ENCODE peak calls at places on chromosomes 1 and 21, in seven cellular contexts. T, P, J, B, F, W and Z are unnamed samples.

GRCh38 chr1:30265127-30266070 is 458.0 kb downstream of the MATN1 start:
- DNase-seq in T (no peak), P (no peak), J (no peak), B (no peak), F (no peak), W (no peak), Z (no peak)

GRCh38 chr1:85623061-85623471 is 42.5 kb downstream of the CCN1 start:
- DNase-seq in T (no peak), P (no peak), J (no peak), B (no peak), F (no peak), W (no peak), Z (no peak)

GRCh38 chr21:18722193-18722592 is 318.6 kb upstream of the TMPRSS15 start:
- DNase-seq in T (peak; percentile 18), P (no peak), J (no peak), B (no peak), F (no peak), W (no peak), Z (no peak)

GRCh38 chr1:230086152-230086551 is 19.1 kb downstream of the GALNT2 start:
- DNase-seq in T (no peak), P (no peak), J (no peak), B (no peak), F (no peak), W (no peak), Z (no peak)

GRCh38 chr1:16208270-16208987 is 4.0 kb downstream of the ARHGEF19 start:
- DNase-seq in T (peak; percentile 60), P (peak; percentile 14), J (no peak), B (no peak), F (no peak), W (no peak), Z (no peak)

GRCh38 chr1:78176448-78176847 is 130.7 kb downstream of the GIPC2 start:
- DNase-seq in T (peak; percentile 21), P (no peak), J (no peak), B (peak; percentile 49), F (no peak), W (no peak), Z (no peak)

GRCh38 chr1:109869141-109869540 is 41.5 kb upstream of the CSF1 start:
- DNase-seq in T (no peak), P (no peak), J (no peak), B (no peak), F (no peak), W (no peak), Z (no peak)

GRCh38 chr1:43274125-43274803 is 4.5 kb downstream of the TMEM125 start:
- DNase-seq in T (no peak), P (no peak), J (peak; percentile 49), B (peak; percentile 76), F (no peak), W (no peak), Z (no peak)

GRCh38 chr21:44062380-44062779 is 44.8 kb upstream of the PWP2 start:
- DNase-seq in T (no peak), P (no peak), J (no peak), B (no peak), F (no peak), W (no peak), Z (no peak)

GRCh38 chr1:21670956-21671902 is 2.1 kb upstream of the RAP1GAP start:
- DNase-seq in T (no peak), P (no peak), J (no peak), B (no peak), F (no peak), W (no peak), Z (no peak)

GRCh38 chr1:246608616-246609376 is 42.5 kb downstream of the CNST start:
- DNase-seq in T (no peak), P (peak; percentile 34), J (peak; percentile 44), B (peak; percentile 87), F (no peak), W (no peak), Z (peak; percentile 5)

GRCh38 chr21:29133241-29133640 is 2.8 kb downstream of the MAP3K7CL start:
- DNase-seq in T (no peak), P (no peak), J (no peak), B (no peak), F (no peak), W (no peak), Z (no peak)

GRCh38 chr1:241442686-241443085 is 76.9 kb downstream of the FH start:
- DNase-seq in T (no peak), P (no peak), J (no peak), B (no peak), F (no peak), W (no peak), Z (no peak)

GRCh38 chr1:42319128-42319851 is 15.7 kb downstream of the FOXJ3 start:
- DNase-seq in T (no peak), P (no peak), J (no peak), B (no peak), F (no peak), W (no peak), Z (no peak)

GRCh38 chr1:114340906-114341698 is 169.9 kb downstream of the TRIM33 start:
- DNase-seq in T (no peak), P (no peak), J (peak; percentile 41), B (no peak), F (peak; percentile 23), W (no peak), Z (no peak)

GRCh38 chr1:193156117-193156825 is 30.1 kb downstream of the B3GALT2 start:
- DNase-seq in T (no peak), P (no peak), J (no peak), B (peak; percentile 19), F (no peak), W (no peak), Z (no peak)

GRCh38 chr1:228464487-228464983 is 22.6 kb upstream of the RNF187 start:
- DNase-seq in T (peak; percentile 98), P (peak; percentile 48), J (peak; percentile 90), B (no peak), F (peak; percentile 87), W (peak; percentile 62), Z (peak; percentile 24)

GRCh38 chr1:111666828-111667227 is 47.2 kb downstream of the RAP1A start:
- DNase-seq in T (no peak), P (no peak), J (no peak), B (no peak), F (no peak), W (no peak), Z (no peak)

GRCh38 chr1:239987103-239987745 is 104.5 kb upstream of the FMN2 start:
- DNase-seq in T (peak; percentile 55), P (no peak), J (peak; percentile 16), B (peak; percentile 57), F (no peak), W (no peak), Z (no peak)

GRCh38 chr1:231106347-231106746 is 55.5 kb upstream of the TRIM67 start:
- DNase-seq in T (no peak), P (no peak), J (no peak), B (no peak), F (no peak), W (no peak), Z (no peak)

GRCh38 chr1:29272171-29272907 is 36.0 kb downstream of the PTPRU start:
- DNase-seq in T (no peak), P (no peak), J (no peak), B (no peak), F (no peak), W (no peak), Z (no peak)

GRCh38 chr1:90719321-90720136 is 2.4 kb upstream of the BARHL2 start:
- DNase-seq in T (no peak), P (no peak), J (no peak), B (no peak), F (no peak), W (no peak), Z (no peak)

GRCh38 chr1:107862064-107862463 is 102.9 kb downstream of the VAV3 start:
- DNase-seq in T (no peak), P (no peak), J (no peak), B (no peak), F (no peak), W (no peak), Z (no peak)

GRCh38 chr1:216528816-216529215 is 105.6 kb upstream of the USH2A start:
- DNase-seq in T (peak; percentile 55), P (no peak), J (no peak), B (no peak), F (no peak), W (no peak), Z (no peak)

GRCh38 chr1:237032029-237032428 is 10.0 kb upstream of the RYR2 start:
- DNase-seq in T (no peak), P (no peak), J (no peak), B (no peak), F (no peak), W (no peak), Z (no peak)

GRCh38 chr1:112957133-112957812 is 1.3 kb upstream of the SLC16A1 start:
- DNase-seq in T (peak; percentile 24), P (peak; percentile 44), J (peak; percentile 55), B (peak; percentile 54), F (peak; percentile 15), W (peak; percentile 9), Z (no peak)

GRCh38 chr1:235049217-235049616 is 79.4 kb downstream of the TOMM20 start:
- DNase-seq in T (no peak), P (no peak), J (no peak), B (no peak), F (no peak), W (no peak), Z (no peak)

GRCh38 chr1:161244888-161245287 is 6.9 kb upstream of the NR1I3 start:
- DNase-seq in T (no peak), P (no peak), J (no peak), B (no peak), F (no peak), W (no peak), Z (no peak)

GRCh38 chr1:63032171-63032570 is 248.2 kb downstream of the ATG4C start:
- DNase-seq in T (no peak), P (no peak), J (no peak), B (no peak), F (no peak), W (no peak), Z (no peak)

GRCh38 chr1:9233241-9233941 is 1.2 kb upstream of the H6PD start:
- DNase-seq in T (no peak), P (no peak), J (no peak), B (no peak), F (no peak), W (no peak), Z (no peak)

GRCh38 chr1:228781161-228781771 is 46.0 kb downstream of the RHOU start:
- DNase-seq in T (peak; percentile 61), P (no peak), J (no peak), B (no peak), F (no peak), W (no peak), Z (no peak)

GRCh38 chr1:197199923-197200467 is 53.5 kb upstream of the ASPM start:
- DNase-seq in T (no peak), P (no peak), J (no peak), B (no peak), F (no peak), W (no peak), Z (no peak)

GRCh38 chr21:45640888-45641479 is 2.5 kb upstream of the PCBP3 start:
- DNase-seq in T (no peak), P (no peak), J (no peak), B (no peak), F (no peak), W (no peak), Z (no peak)

GRCh38 chr1:53535846-53536245 is 76.6 kb downstream of the DMRTB1 start:
- DNase-seq in T (no peak), P (no peak), J (no peak), B (no peak), F (no peak), W (no peak), Z (no peak)

GRCh38 chr1:105485207-105485606 is 1571.3 kb upstream of the PRMT6 start:
- DNase-seq in T (no peak), P (no peak), J (no peak), B (no peak), F (no peak), W (no peak), Z (no peak)

GRCh38 chr1:19341201-19342076 is 29.3 kb downstream of the SLC66A1 start:
- DNase-seq in T (peak; percentile 40), P (peak; percentile 82), J (peak; percentile 86), B (peak; percentile 83), F (peak; percentile 68), W (peak; percentile 73), Z (no peak)

GRCh38 chr1:234589854-234590620 is 19.9 kb downstream of the IRF2BP2 start:
- DNase-seq in T (no peak), P (no peak), J (no peak), B (peak; percentile 18), F (no peak), W (no peak), Z (no peak)

GRCh38 chr1:68819190-68819829 is 322.4 kb upstream of the DEPDC1 start:
- DNase-seq in T (peak; percentile 53), P (peak; percentile 2), J (no peak), B (peak; percentile 21), F (no peak), W (no peak), Z (no peak)